ENCODE peak calls at places on chromosomes 5 and 9, in four cellular contexts. J is WTC11, I is K562, Y is HepG2. B is an unnamed sample.

GRCh38 chr5:5494489-5495402 is 72.3 kb downstream of the ICE1 start:
- DNase-seq in J (peak), I (peak), Y (peak), B (peak)

GRCh38 chr5:32110081-32110696 is 63.9 kb downstream of the GOLPH3 start:
- DNase-seq in J (no peak), I (no peak), Y (no peak), B (no peak)

GRCh38 chr9:135128035-135128670 is 40.7 kb downstream of the OLFM1 start:
- DNase-seq in J (no peak), I (no peak), Y (no peak), B (no peak)

GRCh38 chr5:148989567-148989966 is 73.3 kb downstream of the SH3TC2 start:
- DNase-seq in J (no peak), I (no peak), Y (no peak), B (no peak)

GRCh38 chr9:132749316-132749715 is 79.1 kb downstream of the GTF3C4 start:
- DNase-seq in J (no peak), I (no peak), Y (no peak), B (no peak)

GRCh38 chr5:146007270-146007669 is 70.9 kb downstream of the SH3RF2 start:
- DNase-seq in J (no peak), I (no peak), Y (peak), B (no peak)

GRCh38 chr5:1729641-1730486 is 69.8 kb downstream of the MRPL36 start:
- DNase-seq in J (no peak), I (no peak), Y (no peak), B (no peak)

GRCh38 chr5:65394078-65394477 is 87.6 kb downstream of the ADAMTS6 start:
- DNase-seq in J (no peak), I (no peak), Y (peak), B (no peak)

GRCh38 chr5:144484124-144484897 is 313.6 kb downstream of the KCTD16 start:
- DNase-seq in J (no peak), I (no peak), Y (no peak), B (no peak)

GRCh38 chr9:33081128-33081851 is 4.8 kb upstream of the SMU1 start:
- DNase-seq in J (peak), I (peak), Y (peak), B (peak)

GRCh38 chr5:39214912-39215709 is 4.3 kb downstream of the FYB1 start:
- DNase-seq in J (no peak), I (no peak), Y (no peak), B (no peak)

GRCh38 chr9:94175669-94176068 is 83.4 kb upstream of the ZNF169 start:
- DNase-seq in J (no peak), I (no peak), Y (no peak), B (no peak)

GRCh38 chr5:156654444-156654843 is 195.7 kb upstream of the PPP1R2B start:
- DNase-seq in J (no peak), I (no peak), Y (no peak), B (no peak)

GRCh38 chr5:179974946-179975712 is 67.4 kb upstream of the TBC1D9B start:
- DNase-seq in J (peak), I (peak), Y (peak), B (peak)

GRCh38 chr9:35519697-35520403 is 29.9 kb downstream of the RUSC2 start:
- DNase-seq in J (no peak), I (no peak), Y (no peak), B (no peak)

GRCh38 chr5:103542441-103542840 is 20.1 kb downstream of the NUDT12 start:
- DNase-seq in J (no peak), I (no peak), Y (no peak), B (no peak)

GRCh38 chr5:126106032-126106431 is 317.2 kb upstream of the GRAMD2B start:
- DNase-seq in J (no peak), I (no peak), Y (no peak), B (no peak)

GRCh38 chr5:117204926-117205869 is 630.6 kb upstream of the SEMA6A start:
- DNase-seq in J (no peak), I (no peak), Y (no peak), B (no peak)

GRCh38 chr5:52204310-52204709 is 583.4 kb upstream of the ITGA1 start:
- DNase-seq in J (no peak), I (no peak), Y (no peak), B (no peak)

GRCh38 chr5:149762958-149763630 is 33.0 kb downstream of the PPARGC1B start:
- DNase-seq in J (no peak), I (no peak), Y (no peak), B (no peak)

GRCh38 chr5:137278476-137278875 is 220.7 kb downstream of the SPOCK1 start:
- DNase-seq in J (no peak), I (no peak), Y (no peak), B (no peak)

GRCh38 chr5:179231309-179231708 is 114.0 kb downstream of the ADAMTS2 start:
- DNase-seq in J (peak), I (no peak), Y (no peak), B (no peak)

GRCh38 chr9:80061940-80062339 is 490.2 kb downstream of the TLE4 start:
- DNase-seq in J (no peak), I (no peak), Y (no peak), B (no peak)

GRCh38 chr9:117245225-117245624 is 169.6 kb downstream of the ASTN2 start:
- DNase-seq in J (no peak), I (no peak), Y (no peak), B (no peak)

GRCh38 chr5:91179018-91179417 is 204.1 kb downstream of the ARRDC3 start:
- DNase-seq in J (no peak), I (no peak), Y (no peak), B (no peak)

GRCh38 chr5:107112207-107112606 is 558.5 kb downstream of the EFNA5 start:
- DNase-seq in J (no peak), I (no peak), Y (no peak), B (no peak)

GRCh38 chr5:33241826-33242225 is 198.9 kb upstream of the TARS1 start:
- DNase-seq in J (no peak), I (no peak), Y (no peak), B (no peak)

GRCh38 chr9:137211532-137211931 is 6.0 kb downstream of the NDOR1 start:
- DNase-seq in J (no peak), I (no peak), Y (no peak), B (no peak)

GRCh38 chr9:36332006-36332405 is 68.1 kb downstream of the RNF38 start:
- DNase-seq in J (no peak), I (no peak), Y (no peak), B (no peak)

GRCh38 chr5:44952376-44952775 is 143.6 kb downstream of the MRPS30 start:
- DNase-seq in J (peak), I (peak), Y (peak), B (peak)

GRCh38 chr5:78808380-78808779 is 159.8 kb upstream of the LHFPL2 start:
- DNase-seq in J (no peak), I (no peak), Y (no peak), B (no peak)

GRCh38 chr5:150053231-150053626 is 33.1 kb downstream of the CSF1R start:
- DNase-seq in J (no peak), I (no peak), Y (no peak), B (no peak)

GRCh38 chr9:93097496-93098205 is 1.6 kb downstream of the CARD19 start:
- DNase-seq in J (no peak), I (no peak), Y (no peak), B (no peak)

GRCh38 chr9:93094294-93095204 is 1.5 kb upstream of the CARD19 start:
- DNase-seq in J (no peak), I (no peak), Y (no peak), B (no peak)

GRCh38 chr9:93095205-93096130 is 549 bp upstream of the CARD19 start:
- DNase-seq in J (peak), I (peak), Y (peak), B (peak)

GRCh38 chr9:93096811-93097382 is 880 bp downstream of the CARD19 start:
- DNase-seq in J (no peak), I (no peak), Y (no peak), B (no peak)

DNA sequence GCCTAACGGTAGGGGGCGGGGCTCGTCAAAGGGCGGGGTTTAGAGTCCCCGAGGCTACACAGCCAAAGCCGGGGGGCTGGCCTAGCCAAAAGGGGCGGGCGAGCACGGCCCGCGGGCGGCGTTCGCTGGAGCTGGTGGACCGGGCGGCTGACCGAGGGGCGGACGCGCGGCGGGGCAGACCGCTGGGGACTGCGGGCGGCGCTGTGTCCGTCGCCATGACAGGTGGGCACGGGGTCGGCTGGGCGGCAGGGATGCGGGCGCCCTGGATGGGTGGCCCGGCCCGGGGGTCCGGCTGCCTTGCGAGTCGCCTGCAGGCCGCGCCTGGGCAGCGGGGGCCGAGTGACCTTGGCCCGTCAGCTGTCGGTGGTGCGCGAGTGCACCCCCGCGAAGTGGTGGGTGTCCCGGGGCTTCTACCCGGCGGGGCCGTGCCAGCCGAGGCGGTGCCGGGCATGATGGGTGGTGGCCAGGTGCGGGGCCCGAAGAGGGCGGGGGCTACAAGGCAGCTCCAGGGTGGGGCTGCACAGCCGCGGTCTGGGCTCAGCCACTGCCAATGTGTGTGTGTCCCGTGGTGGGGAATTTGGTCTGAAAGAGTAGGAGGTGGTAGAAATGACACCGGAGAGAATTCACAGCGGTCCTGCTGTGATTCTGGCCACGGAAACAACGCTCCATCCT is at the start of gene CARD19:
- DNase-seq in J (peak), I (peak), Y (no peak), B (peak)
- TF ChIP-seq ELF4 in J (no peak), I (no peak), Y (no peak), B (no peak)

DNA sequence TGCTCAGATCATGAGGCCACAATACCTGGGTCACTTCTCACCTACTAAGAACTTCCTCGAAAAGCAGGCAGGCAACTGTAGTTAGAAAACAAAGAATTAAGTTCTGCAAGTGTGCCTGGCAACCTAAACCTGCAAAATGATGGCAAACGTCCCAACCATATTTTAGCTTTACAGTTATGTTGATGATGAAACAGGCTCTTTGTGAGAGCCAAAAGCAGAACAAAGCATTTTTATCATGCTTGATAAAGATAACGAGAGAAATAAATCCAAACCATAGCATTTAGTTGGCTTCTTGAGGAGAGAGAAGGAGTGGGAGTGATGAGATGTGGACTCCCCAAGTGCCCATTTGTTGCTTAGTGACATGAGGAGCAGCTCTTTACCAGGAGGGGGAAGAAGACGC is 221.3 kb downstream of the TMEM167A start:
- DNase-seq in J (no peak), I (no peak), Y (no peak), B (no peak)
- TF ChIP-seq ELF4 in J (no peak), I (no peak), Y (no peak), B (no peak)

GRCh38 chr9:13502503-13502902 is 223.0 kb upstream of the MPDZ start:
- DNase-seq in J (no peak), I (no peak), Y (no peak), B (no peak)
- TF ChIP-seq ELF4 in J (no peak), I (no peak), Y (no peak), B (no peak)

GRCh38 chr9:121267689-121268597 is at the start of gene GSN:
- DNase-seq in J (peak), I (peak), Y (peak), B (peak)
- TF ChIP-seq ELF4 in J (no peak), I (no peak), Y (no peak), B (no peak)

GRCh38 chr9:87587356-87587745 is 89.7 kb downstream of the DAPK1 start:
- DNase-seq in J (no peak), I (no peak), Y (no peak), B (no peak)

GRCh38 chr9:87590996-87591395 is 93.3 kb downstream of the DAPK1 start:
- DNase-seq in J (no peak), I (no peak), Y (no peak), B (no peak)

GRCh38 chr9:87586731-87587355 is 89.2 kb downstream of the DAPK1 start:
- DNase-seq in J (no peak), I (no peak), Y (no peak), B (no peak)

GRCh38 chr9:87587864-87588263 is 90.2 kb downstream of the DAPK1 start:
- DNase-seq in J (no peak), I (no peak), Y (no peak), B (no peak)

GRCh38 chr9:87588339-87588738 is 90.7 kb downstream of the DAPK1 start:
- DNase-seq in J (no peak), I (no peak), Y (no peak), B (no peak)
- TF ChIP-seq ELF4 in J (no peak), I (no peak), Y (no peak), B (no peak)